ENCODE peak calls at places on chromosome 14, in four cellular contexts. L, U, T and Q are unnamed samples.

GRCh38 chr14:103623308-103623707 is 5.7 kb upstream of the KLC1 start:
- DNase-seq in L (no peak), U (no peak), T (no peak), Q (no peak)

GRCh38 chr14:92039073-92039719 is 663 bp downstream of the TRIP11 start:
- DNase-seq in L (peak; percentile 48), U (peak; percentile 64), T (no peak), Q (no peak)

GRCh38 chr14:78399316-78399889 is 229.2 kb downstream of the NRXN3 start:
- DNase-seq in L (no peak), U (peak; percentile 32), T (peak; percentile 49), Q (no peak)

GRCh38 chr14:28709571-28710305 is 56.8 kb upstream of the FOXG1 start:
- DNase-seq in L (no peak), U (no peak), T (no peak), Q (no peak)

GRCh38 chr14:96098309-96098998 is 59.3 kb downstream of the C14orf132 start:
- DNase-seq in L (no peak), U (peak; percentile 65), T (peak; percentile 38), Q (no peak)

GRCh38 chr14:88481794-88482193 is 73.0 kb downstream of the PTPN21 start:
- DNase-seq in L (no peak), U (no peak), T (no peak), Q (no peak)

GRCh38 chr14:76755610-76756390 is 5.5 kb upstream of the VASH1 start:
- DNase-seq in L (no peak), U (no peak), T (no peak), Q (no peak)

GRCh38 chr14:104293231-104293841 is 154.9 kb downstream of the KIF26A start:
- DNase-seq in L (peak; percentile 35), U (no peak), T (no peak), Q (no peak)

GRCh38 chr14:101004954-101005353 is 101.4 kb upstream of the RTL1 start:
- DNase-seq in L (no peak), U (no peak), T (no peak), Q (no peak)

GRCh38 chr14:23722675-23723074 is 86.5 kb downstream of the DHRS2 start:
- DNase-seq in L (no peak), U (no peak), T (no peak), Q (no peak)

GRCh38 chr14:92993302-92993701 is 70.4 kb downstream of the CHGA start:
- DNase-seq in L (no peak), U (no peak), T (no peak), Q (no peak)

GRCh38 chr14:100885196-100886030 is 18.1 kb downstream of the RTL1 start:
- DNase-seq in L (peak; percentile 23), U (no peak), T (no peak), Q (no peak)

GRCh38 chr14:105445901-105446845 is 26.5 kb downstream of the MTA1 start:
- DNase-seq in L (peak; percentile 40), U (no peak), T (no peak), Q (no peak)

GRCh38 chr14:53060046-53060445 is 93.1 kb downstream of the DDHD1 start:
- DNase-seq in L (no peak), U (peak; percentile 59), T (no peak), Q (no peak)

GRCh38 chr14:74595006-74595735 is 16.9 kb downstream of the LTBP2 start:
- DNase-seq in L (no peak), U (no peak), T (no peak), Q (no peak)

GRCh38 chr14:70257526-70257925 is 68.8 kb upstream of the SLC8A3 start:
- DNase-seq in L (no peak), U (peak; percentile 19), T (no peak), Q (no peak)
- TF ChIP-seq CTCF in L (no peak), U (peak; percentile 54), T (peak; percentile 40), Q (peak; percentile 77)

GRCh38 chr14:22200977-22201605 is 387.9 kb downstream of the DAD1 start:
- DNase-seq in L (no peak), U (peak; percentile 85), T (no peak), Q (peak; percentile 19)
- TF ChIP-seq CTCF in L (peak; percentile 69), U (peak; percentile 78), T (peak; percentile 82), Q (peak; percentile 74)

GRCh38 chr14:55440385-55440784 is at the start of gene TBPL2:
- DNase-seq in L (no peak), U (no peak), T (no peak), Q (no peak)
- TF ChIP-seq CTCF in L (peak; percentile 12), U (no peak), T (peak; percentile 25), Q (no peak)

GRCh38 chr14:61927521-61927920 is 165.3 kb downstream of the SNAPC1 start:
- DNase-seq in L (no peak), U (peak; percentile 91), T (no peak), Q (no peak)

GRCh38 chr14:61927015-61927414 is 164.8 kb downstream of the SNAPC1 start:
- DNase-seq in L (no peak), U (peak; percentile 90), T (no peak), Q (no peak)

GRCh38 chr14:61925732-61926445 is 163.7 kb downstream of the SNAPC1 start:
- DNase-seq in L (no peak), U (no peak), T (no peak), Q (no peak)

GRCh38 chr14:61923348-61923747 is 161.1 kb downstream of the SNAPC1 start:
- DNase-seq in L (no peak), U (peak; percentile 24), T (no peak), Q (no peak)

DNA sequence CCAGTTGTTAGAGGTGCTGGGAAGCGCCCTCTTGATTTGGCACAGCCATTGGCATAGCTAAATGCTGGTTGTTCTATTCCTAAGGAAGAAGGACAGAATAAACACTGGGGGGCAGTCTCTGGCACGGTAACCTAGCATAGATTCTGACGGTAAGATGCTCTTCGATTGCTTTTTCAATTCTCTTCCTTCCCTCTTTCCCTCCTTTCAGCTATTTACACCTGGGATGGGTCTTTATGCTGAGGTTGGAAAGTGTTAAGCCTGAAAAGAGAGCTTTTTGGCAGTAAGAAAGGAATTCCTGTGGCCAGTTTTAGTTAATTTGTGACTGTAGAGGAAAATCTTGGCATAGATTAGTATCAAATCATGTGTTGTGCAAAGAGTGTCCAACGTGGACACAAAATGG is 162.8 kb downstream of the SNAPC1 start:
- DNase-seq in L (no peak), U (peak; percentile 56), T (no peak), Q (peak; percentile 7)
- TF ChIP-seq CTCF in L (no peak), U (peak; percentile 50), T (peak; percentile 27), Q (peak; percentile 45)